ENCODE peak calls at places on chromosomes 3 and 15, in five cellular contexts. Y is activated CD4-positive, CD25-positive, alpha-beta regulatory T cell treated with anti-CD3 and anti-CD28 coated beads, Interleukin-2, amount 50 U/mL, for 72 hours; X is bronchial epithelial cell; Z is fibroblast of pulmonary artery; D is NCI-H1092 treated with DMSO at 0.1 percent for 48 hours. L is an unnamed sample.

GRCh38 chr15:28107111-28107893 is 8.2 kb upstream of the OCA2 start:
- DNase-seq in Y (no peak), X (no peak), Z (peak; percentile 32), D (no peak), L (no peak)

GRCh38 chr3:125118600-125118999 is 62.8 kb upstream of the HEG1 start:
- DNase-seq in Y (no peak), X (no peak), Z (no peak), D (no peak), L (no peak)

GRCh38 chr15:78233496-78233895 is 869 bp downstream of the ACSBG1 start:
- DNase-seq in Y (no peak), X (no peak), Z (no peak), D (no peak), L (no peak)

GRCh38 chr3:127628788-127629456 is at the start of gene PODXL2:
- DNase-seq in Y (no peak), X (no peak), Z (peak; percentile 58), D (peak; percentile 59), L (peak; percentile 26)

GRCh38 chr3:50214824-50215223 is 9.8 kb downstream of the SLC38A3 start:
- DNase-seq in Y (no peak), X (no peak), Z (no peak), D (no peak), L (no peak)

GRCh38 chr3:163508212-163508611 is 1570.1 kb downstream of the SI start:
- DNase-seq in Y (no peak), X (no peak), Z (no peak), D (peak; percentile 53), L (no peak)

GRCh38 chr3:79258479-79258878 is 509.3 kb downstream of the ROBO1 start:
- DNase-seq in Y (no peak), X (no peak), Z (no peak), D (no peak), L (no peak)

GRCh38 chr3:140341817-140342403 is 336.0 kb upstream of the TRIM42 start:
- DNase-seq in Y (no peak), X (no peak), Z (no peak), D (peak; percentile 20), L (no peak)

GRCh38 chr3:193590088-193590856 is 2.7 kb upstream of the OPA1 start:
- DNase-seq in Y (no peak), X (peak; percentile 94), Z (peak; percentile 52), D (no peak), L (peak; percentile 82)

GRCh38 chr3:187571701-187572100 is 98.5 kb downstream of the SST start:
- DNase-seq in Y (no peak), X (no peak), Z (no peak), D (no peak), L (no peak)

GRCh38 chr3:60250810-60251209 is 1000.4 kb downstream of the FHIT start:
- DNase-seq in Y (no peak), X (no peak), Z (no peak), D (no peak), L (no peak)

GRCh38 chr3:149273096-149273751 is 51.6 kb upstream of the CP start:
- DNase-seq in Y (no peak), X (peak; percentile 73), Z (peak; percentile 94), D (peak; percentile 90), L (peak; percentile 88)

GRCh38 chr3:193857996-193858395 is 265.0 kb downstream of the OPA1 start:
- DNase-seq in Y (no peak), X (peak; percentile 75), Z (peak; percentile 95), D (no peak), L (peak; percentile 96)

GRCh38 chr3:58175429-58176184 is 35.2 kb downstream of the DNASE1L3 start:
- DNase-seq in Y (no peak), X (peak; percentile 51), Z (peak; percentile 53), D (peak; percentile 47), L (no peak)

GRCh38 chr3:114452176-114452744 is 158.4 kb downstream of the TIGIT start:
- DNase-seq in Y (no peak), X (no peak), Z (no peak), D (peak; percentile 69), L (no peak)

GRCh38 chr3:133040696-133041523 is 2.7 kb downstream of the TMEM108 start:
- DNase-seq in Y (no peak), X (peak; percentile 55), Z (peak; percentile 84), D (peak; percentile 81), L (peak; percentile 84)

GRCh38 chr3:41933154-41933676 is 28.7 kb downstream of the ULK4 start:
- DNase-seq in Y (no peak), X (peak; percentile 34), Z (peak; percentile 85), D (no peak), L (peak; percentile 81)

GRCh38 chr3:13305623-13306022 is 114.5 kb downstream of the NUP210 start:
- DNase-seq in Y (no peak), X (no peak), Z (no peak), D (no peak), L (no peak)

GRCh38 chr3:106399208-106399607 is 530.4 kb upstream of the CBLB start:
- DNase-seq in Y (no peak), X (no peak), Z (no peak), D (no peak), L (no peak)

L was measured in MCF 10A.